ENCODE peak calls at places on chromosome 15, in ten cellular contexts. X is GM13977; T is naive thymus-derived CD8-positive, alpha-beta T cell; B is activated naive CD4-positive, alpha-beta T cell treated with anti-CD3 and anti-CD28 coated beads for 36 hours; P is stimulated activated CD4-positive, alpha-beta T cell treated with anti-CD3 and anti-CD28 coated beads, Interleukin-15, amount 100 ng/mL, for 24 hours; W is T follicular helper cell; M is posterior cingulate gyrus; I is central memory CD4-positive, alpha-beta T cell; N is tibial artery; G is cardiac fibroblast. S is an unnamed sample.

GRCh38 chr15:84766461-84767005 is 18.1 kb downstream of the ZNF592 start:
- DNase-seq in X (no peak), T (no peak), B (no peak), P (no peak), W (no peak), M (no peak), I (no peak), N (no peak), G (no peak), S (no peak)

GRCh38 chr15:26665950-26666921 is 106.6 kb downstream of the GABRB3 start:
- DNase-seq in X (no peak), T (no peak), B (no peak), P (no peak), W (no peak), M (no peak), I (no peak), N (no peak), G (no peak), S (no peak)

GRCh38 chr15:70193734-70194133 is 96.0 kb upstream of the TLE3 start:
- DNase-seq in X (no peak), T (no peak), B (no peak), P (no peak), W (no peak), M (no peak), I (no peak), N (no peak), G (no peak), S (no peak)

GRCh38 chr15:55231455-55231854 is 34.7 kb upstream of the RSL24D1 start:
- DNase-seq in X (no peak), T (no peak), B (no peak), P (no peak), W (no peak), M (no peak), I (no peak), N (no peak), G (no peak), S (no peak)

GRCh38 chr15:79736435-79737000 is 160.3 kb downstream of the MTHFS start:
- DNase-seq in X (no peak), T (no peak), B (no peak), P (no peak), W (no peak), M (no peak), I (no peak), N (no peak), G (no peak), S (no peak)

GRCh38 chr15:99504071-99504822 is 61.5 kb upstream of the MEF2A start:
- DNase-seq in X (peak), T (no peak), B (peak), P (no peak), W (no peak), M (no peak), I (no peak), N (no peak), G (no peak), S (no peak)

GRCh38 chr15:66786708-66787471 is 84.9 kb downstream of the SMAD6 start:
- DNase-seq in X (no peak), T (no peak), B (no peak), P (no peak), W (no peak), M (no peak), I (no peak), N (peak), G (no peak), S (no peak)

GRCh38 chr15:63136742-63137141 is 15.1 kb downstream of the LACTB start:
- DNase-seq in X (no peak), T (no peak), B (no peak), P (no peak), W (no peak), M (no peak), I (no peak), N (no peak), G (no peak), S (no peak)

GRCh38 chr15:74130089-74130848 is at the start of gene ISLR2:
- DNase-seq in X (no peak), T (no peak), B (no peak), P (no peak), W (no peak), M (no peak), I (no peak), N (no peak), G (peak), S (peak)

GRCh38 chr15:78065284-78065872 is 12.1 kb downstream of the TBC1D2B start:
- DNase-seq in X (no peak), T (no peak), B (no peak), P (no peak), W (no peak), M (no peak), I (peak), N (peak), G (peak), S (peak)

GRCh38 chr15:60679256-60679655 is 200.3 kb upstream of the ICE2 start:
- DNase-seq in X (no peak), T (no peak), B (no peak), P (no peak), W (no peak), M (no peak), I (no peak), N (no peak), G (no peak), S (peak)

GRCh38 chr15:38129531-38130199 is 123.0 kb upstream of the SPRED1 start:
- DNase-seq in X (no peak), T (no peak), B (no peak), P (peak), W (no peak), M (no peak), I (no peak), N (peak), G (peak), S (peak)

GRCh38 chr15:99315636-99316035 is 64.4 kb downstream of the LRRC28 start:
- DNase-seq in X (no peak), T (no peak), B (no peak), P (no peak), W (no peak), M (no peak), I (no peak), N (no peak), G (no peak), S (no peak)

GRCh38 chr15:90591524-90591923 is 61.8 kb downstream of the CRTC3 start:
- DNase-seq in X (no peak), T (no peak), B (no peak), P (no peak), W (no peak), M (no peak), I (no peak), N (no peak), G (no peak), S (no peak)

GRCh38 chr15:27587810-27588209 is 511.3 kb downstream of the OCA2 start:
- DNase-seq in X (no peak), T (no peak), B (no peak), P (no peak), W (no peak), M (no peak), I (no peak), N (no peak), G (no peak), S (no peak)

GRCh38 chr15:27027229-27027628 is 56.2 kb downstream of the GABRG3 start:
- DNase-seq in X (no peak), T (no peak), B (no peak), P (no peak), W (no peak), M (no peak), I (no peak), N (no peak), G (no peak), S (no peak)

GRCh38 chr15:48017747-48018146 is 103.0 kb upstream of the SLC24A5 start:
- DNase-seq in X (no peak), T (no peak), B (no peak), P (no peak), W (no peak), M (no peak), I (no peak), N (no peak), G (no peak), S (no peak)

GRCh38 chr15:57427367-57427821 is 51.1 kb downstream of the CGNL1 start:
- DNase-seq in X (no peak), T (no peak), B (no peak), P (no peak), W (no peak), M (no peak), I (no peak), N (no peak), G (peak), S (no peak)

GRCh38 chr15:48823706-48824105 is 12.8 kb upstream of the CEP152 start:
- DNase-seq in X (no peak), T (no peak), B (no peak), P (no peak), W (no peak), M (no peak), I (no peak), N (no peak), G (no peak), S (no peak)

GRCh38 chr15:58748787-58749531 is 548 bp downstream of the ADAM10 start:
- DNase-seq in X (peak), T (peak), B (peak), P (peak), W (peak), M (peak), I (peak), N (peak), G (peak), S (peak)

GRCh38 chr15:66039117-66039860 is 170.0 kb downstream of the RAB11A start:
- DNase-seq in X (no peak), T (no peak), B (no peak), P (no peak), W (no peak), M (peak), I (no peak), N (no peak), G (no peak), S (no peak)

GRCh38 chr15:101055411-101055810 is 136.3 kb downstream of the LRRK1 start:
- DNase-seq in X (no peak), T (no peak), B (no peak), P (no peak), W (no peak), M (peak), I (no peak), N (no peak), G (no peak), S (no peak)

GRCh38 chr15:41292521-41292920 is 39.9 kb downstream of the OIP5 start:
- DNase-seq in X (no peak), T (no peak), B (no peak), P (no peak), W (no peak), M (no peak), I (no peak), N (no peak), G (no peak), S (no peak)

GRCh38 chr15:29774900-29775299 is 47.4 kb downstream of the TJP1 start:
- DNase-seq in X (no peak), T (no peak), B (no peak), P (no peak), W (no peak), M (no peak), I (no peak), N (no peak), G (peak), S (peak)

GRCh38 chr15:92681141-92681622 is 25.6 kb upstream of the FAM174B start:
- DNase-seq in X (no peak), T (no peak), B (no peak), P (no peak), W (no peak), M (no peak), I (no peak), N (no peak), G (peak), S (peak)

GRCh38 chr15:29377141-29377540 is 107.5 kb upstream of the NSMCE3 start:
- DNase-seq in X (no peak), T (no peak), B (no peak), P (no peak), W (no peak), M (peak), I (no peak), N (no peak), G (no peak), S (no peak)

GRCh38 chr15:69074843-69075224 is 60.3 kb downstream of the NOX5 start:
- DNase-seq in X (no peak), T (no peak), B (no peak), P (no peak), W (no peak), M (no peak), I (no peak), N (no peak), G (no peak), S (peak)

GRCh38 chr15:66233487-66234415 is 19.8 kb downstream of the MEGF11 start:
- DNase-seq in X (no peak), T (no peak), B (peak), P (peak), W (no peak), M (peak), I (no peak), N (no peak), G (no peak), S (no peak)

GRCh38 chr15:58908550-58909309 is 24.7 kb downstream of the SLTM start:
- DNase-seq in X (no peak), T (no peak), B (no peak), P (no peak), W (no peak), M (no peak), I (peak), N (no peak), G (no peak), S (no peak)

GRCh38 chr15:48462688-48463087 is 131.5 kb downstream of the DUT start:
- DNase-seq in X (no peak), T (no peak), B (no peak), P (no peak), W (no peak), M (no peak), I (no peak), N (no peak), G (no peak), S (no peak)

GRCh38 chr15:59473226-59473625 is 35.2 kb downstream of the FAM81A start:
- DNase-seq in X (no peak), T (no peak), B (no peak), P (no peak), W (no peak), M (no peak), I (no peak), N (no peak), G (peak), S (no peak)

GRCh38 chr15:31375772-31376171 is 49.1 kb downstream of the KLF13 start:
- DNase-seq in X (no peak), T (no peak), B (no peak), P (no peak), W (no peak), M (peak), I (no peak), N (no peak), G (no peak), S (no peak)

GRCh38 chr15:66777596-66778313 is 75.7 kb downstream of the SMAD6 start:
- DNase-seq in X (no peak), T (no peak), B (no peak), P (no peak), W (no peak), M (no peak), I (no peak), N (peak), G (no peak), S (no peak)

GRCh38 chr15:27550635-27551034 is 548.5 kb downstream of the OCA2 start:
- DNase-seq in X (no peak), T (no peak), B (no peak), P (no peak), W (no peak), M (no peak), I (no peak), N (no peak), G (no peak), S (no peak)

GRCh38 chr15:39511000-39511914 is 69.6 kb upstream of the THBS1 start:
- DNase-seq in X (no peak), T (no peak), B (no peak), P (no peak), W (no peak), M (peak), I (no peak), N (peak), G (peak), S (peak)

GRCh38 chr15:52745326-52746161 is 44.6 kb downstream of the ONECUT1 start:
- DNase-seq in X (no peak), T (no peak), B (no peak), P (no peak), W (no peak), M (no peak), I (no peak), N (no peak), G (no peak), S (no peak)

GRCh38 chr15:61038387-61038786 is 190.7 kb downstream of the RORA start:
- DNase-seq in X (no peak), T (no peak), B (no peak), P (no peak), W (no peak), M (no peak), I (no peak), N (no peak), G (peak), S (peak)

GRCh38 chr15:97993310-97993738 is 32.8 kb downstream of the ARRDC4 start:
- DNase-seq in X (no peak), T (no peak), B (no peak), P (no peak), W (no peak), M (no peak), I (no peak), N (no peak), G (peak), S (no peak)

GRCh38 chr15:43509002-43509922 is 8.1 kb upstream of the MAP1A start:
- DNase-seq in X (no peak), T (no peak), B (no peak), P (no peak), W (no peak), M (no peak), I (no peak), N (peak), G (peak), S (no peak)

S was measured in astrocyte of the spinal cord.